ENCODE peak calls at places on chromosomes 2 and 18, in four cellular contexts. C is frontal cortex, D is skeletal muscle cell, Y is HEK293T. X is an unnamed sample.
A peak's percentile ranks its signal among the peaks of the same experiment; 100 is the strongest.

GRCh38 chr18:13570856-13571495 is 155.4 kb downstream of the FAM210A start:
- DNase-seq in Y (no peak), D (no peak), C (no peak), X (no peak)

GRCh38 chr2:833180-833579 is 117.5 kb upstream of the SNTG2 start:
- DNase-seq in C (no peak), Y (no peak), D (no peak), X (no peak)

GRCh38 chr2:16324971-16325612 is 340.5 kb downstream of the CYRIA start:
- DNase-seq in Y (no peak), D (no peak), C (no peak), X (no peak)

GRCh38 chr2:231642631-231643493 is 50.2 kb downstream of the TEX44 start:
- DNase-seq in D (peak; percentile 72), C (peak; percentile 65), Y (peak; percentile 46), X (peak; percentile 62)

GRCh38 chr2:128689971-128690370 is 371.3 kb upstream of the HS6ST1 start:
- DNase-seq in C (no peak), D (no peak), Y (no peak), X (no peak)

GRCh38 chr18:10454800-10455550 is 540 bp downstream of the APCDD1 start:
- DNase-seq in Y (peak; percentile 19), D (no peak), C (no peak), X (no peak)

GRCh38 chr2:150472122-150472899 is 15.2 kb downstream of the RND3 start:
- DNase-seq in C (no peak), Y (no peak), D (no peak), X (no peak)

GRCh38 chr18:36333418-36333817 is 35.9 kb downstream of the FHOD3 start:
- DNase-seq in D (peak; percentile 55), Y (no peak), C (no peak), X (peak; percentile 5)

X was measured in CD14-positive monocyte.